ENCODE peak calls at places on chromosome 1, in nine cellular contexts. N, K, R, X, M, S, H, G and Q are unnamed samples.

GRCh38 chr1:21313146-21313885 is 23.1 kb upstream of the ECE1 start:
- DNase-seq in X (no peak), K (no peak), H (no peak), G (no peak), N (peak), S (no peak), R (no peak), M (no peak), Q (no peak)

GRCh38 chr1:67227196-67227595 is 60.9 kb downstream of the IL23R start:
- DNase-seq in G (no peak), H (no peak), N (no peak), X (no peak), R (peak), K (no peak), M (no peak), S (no peak), Q (peak)

GRCh38 chr1:23167353-23168078 is 1.1 kb downstream of the LUZP1 start:
- DNase-seq in M (peak), S (no peak), R (peak), H (peak), G (peak), X (no peak), K (no peak), N (peak), Q (peak)

GRCh38 chr1:90386899-90387334 is 330.2 kb downstream of the BARHL2 start:
- DNase-seq in X (no peak), H (no peak), G (no peak), K (no peak), R (peak), M (no peak), N (no peak), S (no peak), Q (peak)

GRCh38 chr1:243927401-243927800 is 77.4 kb upstream of the AKT3 start:
- DNase-seq in R (no peak), X (no peak), M (no peak), K (no peak), N (peak), H (no peak), S (no peak), G (no peak), Q (no peak)

GRCh38 chr1:7253118-7253480 is 467.8 kb downstream of the CAMTA1 start:
- DNase-seq in X (no peak), K (no peak), R (peak), S (no peak), G (no peak), M (no peak), N (no peak), H (no peak), Q (no peak)

GRCh38 chr1:2376261-2376741 is 15.1 kb downstream of the MORN1 start:
- DNase-seq in R (no peak), N (no peak), M (no peak), K (no peak), S (no peak), G (no peak), X (no peak), H (no peak), Q (no peak)

GRCh38 chr1:18948048-18948912 is 8.2 kb downstream of the IFFO2 start:
- DNase-seq in K (no peak), G (peak), R (no peak), N (no peak), X (no peak), H (peak), M (no peak), S (no peak), Q (peak)

GRCh38 chr1:167746013-167746672 is 24.4 kb downstream of the MPZL1 start:
- DNase-seq in K (no peak), X (no peak), G (no peak), R (no peak), H (no peak), N (no peak), S (no peak), M (no peak), Q (no peak)

GRCh38 chr1:26417111-26417510 is 6.5 kb downstream of the LIN28A start:
- DNase-seq in S (no peak), N (peak), H (peak), X (peak), M (peak), G (peak), R (peak), K (no peak), Q (peak)

GRCh38 chr1:31181515-31182343 is 58.0 kb downstream of the NKAIN1 start:
- DNase-seq in S (peak), X (peak), M (peak), R (peak), G (peak), H (peak), N (peak), K (no peak), Q (peak)

GRCh38 chr1:45266151-45266801 is 59.9 kb upstream of the ZSWIM5 start:
- DNase-seq in R (peak), X (peak), K (peak), G (no peak), H (no peak), M (peak), N (peak), S (peak), Q (peak)

GRCh38 chr1:67053535-67053784 is 488 bp downstream of the SLC35D1 start:
- DNase-seq in S (peak), H (no peak), R (no peak), K (no peak), G (peak), M (no peak), N (peak), X (no peak), Q (no peak)

GRCh38 chr1:2130871-2131289 is 63.7 kb downstream of the FAAP20 start:
- DNase-seq in N (no peak), M (no peak), X (no peak), R (no peak), S (no peak), K (no peak), H (no peak), G (no peak), Q (no peak)

GRCh38 chr1:98704474-98704873 is 43.0 kb downstream of the SNX7 start:
- DNase-seq in K (no peak), G (no peak), M (peak), N (peak), X (peak), H (no peak), R (peak), S (no peak), Q (peak)

GRCh38 chr1:233144434-233144833 is 151.1 kb downstream of the PCNX2 start:
- DNase-seq in N (no peak), M (no peak), R (peak), X (no peak), S (no peak), H (no peak), K (no peak), G (no peak), Q (no peak)

GRCh38 chr1:86788300-86789206 is 84.2 kb downstream of the SH3GLB1 start:
- DNase-seq in X (peak), M (no peak), R (peak), H (no peak), G (no peak), S (no peak), K (no peak), N (peak), Q (peak)

GRCh38 chr1:47507921-47508894 is 70.4 kb downstream of the FOXD2 start:
- DNase-seq in K (no peak), M (no peak), X (no peak), H (no peak), N (no peak), R (no peak), S (no peak), G (peak), Q (no peak)

GRCh38 chr1:117161887-117162286 is 40.3 kb upstream of the TRIM45 start:
- DNase-seq in R (no peak), N (no peak), S (no peak), X (no peak), M (no peak), H (no peak), G (no peak), K (no peak), Q (no peak)

GRCh38 chr1:91846007-91846620 is 39.8 kb downstream of the TGFBR3 start:
- DNase-seq in H (no peak), N (peak), X (peak), R (peak), K (no peak), M (no peak), S (no peak), G (no peak), Q (peak)

GRCh38 chr1:168488153-168488552 is 55.6 kb downstream of the XCL2 start:
- DNase-seq in X (no peak), M (no peak), G (no peak), H (no peak), R (peak), K (no peak), N (peak), S (no peak), Q (peak)

GRCh38 chr1:86388777-86389176 is 7.3 kb downstream of the ODF2L start:
- DNase-seq in M (no peak), G (no peak), R (no peak), K (no peak), N (no peak), X (no peak), H (no peak), S (no peak), Q (no peak)

GRCh38 chr1:94048413-94049164 is 72.4 kb downstream of the ABCA4 start:
- DNase-seq in R (peak), K (peak), X (no peak), M (no peak), N (peak), H (no peak), S (no peak), G (no peak), Q (peak)

GRCh38 chr1:204709960-204710912 is 24.7 kb upstream of the LRRN2 start:
- DNase-seq in K (no peak), G (no peak), N (no peak), R (no peak), M (no peak), H (no peak), X (no peak), S (no peak), Q (no peak)

GRCh38 chr1:11967028-11967547 is 13.2 kb upstream of the MFN2 start:
- DNase-seq in H (no peak), G (no peak), S (peak), K (no peak), X (no peak), M (no peak), R (peak), N (peak), Q (peak)

GRCh38 chr1:27348861-27349783 is 7.3 kb downstream of the SYTL1 start:
- DNase-seq in H (no peak), N (peak), G (peak), S (no peak), K (no peak), M (no peak), R (no peak), X (no peak), Q (no peak)